ENCODE peak calls at places on chromosome 18, in eight cellular contexts. X is right cardiac atrium, J is neural crest cell, T is GM13977, B is cardiac fibroblast, D is adipocyte, H is Right ventricle myocardium superior, G is Kasumi-1. I is an unnamed sample.
A peak's percentile ranks its signal among the peaks of the same experiment; 100 is the strongest.

GRCh38 chr18:13877133-13877532 is 38.2 kb downstream of the MC2R start:
- DNase-seq in G (no peak), J (no peak), H (no peak), X (no peak), B (no peak), D (no peak), T (no peak), I (no peak)

GRCh38 chr18:55515946-55516710 is 71.9 kb downstream of the TCF4 start:
- DNase-seq in J (no peak), B (peak; percentile 89), T (no peak), H (no peak), X (no peak), G (no peak), D (no peak), I (no peak)

GRCh38 chr18:24491882-24492281 is 31.4 kb downstream of the HRH4 start:
- DNase-seq in D (no peak), H (no peak), X (no peak), J (no peak), G (no peak), T (peak; percentile 36), B (no peak), I (no peak)

GRCh38 chr18:21303445-21303844 is 61.4 kb downstream of the GREB1L start:
- DNase-seq in G (no peak), J (no peak), X (no peak), H (no peak), T (no peak), D (no peak), B (no peak), I (no peak)

GRCh38 chr18:58996131-58996632 is 131.5 kb downstream of the ZNF532 start:
- DNase-seq in H (no peak), J (no peak), X (peak; percentile 70), G (no peak), B (peak; percentile 96), T (no peak), D (peak; percentile 71), I (no peak)

GRCh38 chr18:6113650-6114049 is 218.3 kb upstream of the TMEM200C start:
- DNase-seq in D (no peak), T (no peak), G (no peak), B (no peak), X (no peak), H (no peak), J (no peak), I (no peak)

GRCh38 chr18:11669948-11670275 is 19.2 kb upstream of the GNAL start:
- DNase-seq in B (no peak), G (no peak), X (no peak), J (no peak), D (no peak), T (no peak), H (no peak), I (no peak)

GRCh38 chr18:49563701-49564100 is 1.8 kb downstream of the LIPG start:
- DNase-seq in D (no peak), X (no peak), G (no peak), T (no peak), B (no peak), H (no peak), J (no peak), I (no peak)

GRCh38 chr18:56873441-56874140 is 222.4 kb downstream of the WDR7 start:
- DNase-seq in J (peak; percentile 18), X (no peak), H (no peak), T (no peak), D (no peak), G (peak; percentile 1), B (peak; percentile 29), I (no peak)

GRCh38 chr18:32911660-32912284 is 138.9 kb upstream of the KLHL14 start:
- DNase-seq in D (peak; percentile 39), B (peak; percentile 56), H (no peak), X (no peak), G (no peak), T (no peak), J (no peak), I (no peak)

GRCh38 chr18:65748321-65748720 is 2.5 kb upstream of the CDH7 start:
- DNase-seq in B (no peak), D (no peak), X (no peak), J (no peak), H (no peak), T (no peak), G (no peak), I (no peak)

I was measured in ovary.